ENCODE peak calls at places on chromosomes 5 and 9, in six cellular contexts. P is uterus, O is OCI-LY7, K is ascending aorta, I is CD14-positive monocyte, R is A549. N is an unnamed sample.

GRCh38 chr9:74463825-74464224 is 33.3 kb upstream of the RORB start:
- DNase-seq in P (no peak), I (no peak), R (no peak), O (no peak), K (no peak), N (no peak)

GRCh38 chr5:134436523-134437339 is 25.1 kb upstream of the CDKN2AIPNL start:
- DNase-seq in K (peak), R (peak), P (peak), I (peak), O (peak), N (no peak)

GRCh38 chr5:120535900-120536299 is 71.8 kb downstream of the PRR16 start:
- DNase-seq in O (no peak), R (no peak), K (no peak), P (no peak), I (no peak), N (no peak)

GRCh38 chr9:35406183-35406959 is 83.5 kb upstream of the RUSC2 start:
- DNase-seq in K (no peak), P (peak), I (no peak), O (no peak), R (no peak), N (no peak)

GRCh38 chr5:55903121-55903701 is 52.1 kb downstream of the IL31RA start:
- DNase-seq in I (peak), P (no peak), O (no peak), R (peak), K (no peak), N (no peak)

GRCh38 chr9:118529210-118529609 is 825.0 kb downstream of the TLR4 start:
- DNase-seq in I (no peak), P (no peak), O (no peak), R (no peak), K (no peak), N (no peak)

GRCh38 chr9:138096192-138096845 is 218.7 kb downstream of the CACNA1B start:
- DNase-seq in I (no peak), O (no peak), R (no peak), P (no peak), K (no peak), N (no peak)

GRCh38 chr9:87685431-87685830 is 40.5 kb upstream of the CTSL start:
- DNase-seq in P (no peak), K (no peak), R (no peak), I (no peak), O (no peak), N (no peak)

GRCh38 chr9:4836676-4837075 is 43.9 kb downstream of the RCL1 start:
- DNase-seq in R (no peak), O (no peak), K (no peak), I (no peak), P (no peak), N (no peak)

GRCh38 chr5:171855798-171856772 is 70.5 kb downstream of the SMIM23 start:
- DNase-seq in R (no peak), I (no peak), K (no peak), O (no peak), P (no peak), N (no peak)

GRCh38 chr5:172834570-172835245 is 657 bp downstream of the ERGIC1 start:
- DNase-seq in R (no peak), I (no peak), K (no peak), O (peak), P (no peak), N (no peak)

GRCh38 chr5:177496111-177497010 is 1.0 kb downstream of the PDLIM7 start:
- DNase-seq in K (peak), O (peak), P (peak), I (peak), R (peak), N (peak)

GRCh38 chr5:129664336-129664937 is 83.5 kb upstream of the MINAR2 start:
- DNase-seq in K (no peak), I (no peak), O (peak), P (peak), R (peak), N (no peak)

GRCh38 chr9:127021664-127022337 is 100.6 kb downstream of the ANGPTL2 start:
- DNase-seq in R (no peak), O (no peak), K (peak), P (peak), I (no peak), N (peak)

GRCh38 chr9:96242829-96243228 is 59.1 kb downstream of the HSD17B3 start:
- DNase-seq in P (no peak), O (no peak), K (no peak), I (no peak), R (no peak), N (no peak)

GRCh38 chr5:125198270-125198974 is 452.0 kb upstream of the ZNF608 start:
- DNase-seq in R (no peak), I (no peak), K (no peak), O (peak), P (peak), N (no peak)

GRCh38 chr5:67680109-67680508 is 483.5 kb upstream of the CD180 start:
- DNase-seq in O (no peak), R (no peak), K (no peak), P (no peak), I (no peak), N (no peak)

GRCh38 chr5:141923443-141924313 is at the start of gene DELE1:
- DNase-seq in K (peak), R (peak), P (peak), I (peak), O (peak), N (peak)

GRCh38 chr5:74384851-74385250 is 255.7 kb downstream of the ENC1 start:
- DNase-seq in I (no peak), K (no peak), O (no peak), P (no peak), R (no peak), N (no peak)

GRCh38 chr9:15420796-15421195 is 1.9 kb upstream of the SNAPC3 start:
- DNase-seq in R (no peak), P (no peak), I (no peak), K (no peak), O (no peak), N (no peak)

GRCh38 chr5:72888595-72888994 is 67.2 kb upstream of the FCHO2 start:
- DNase-seq in I (no peak), O (no peak), R (no peak), P (no peak), K (no peak), N (no peak)

GRCh38 chr9:98888794-98889495 is 54.8 kb upstream of the COL15A1 start:
- DNase-seq in O (no peak), K (no peak), P (no peak), I (no peak), R (no peak), N (no peak)

GRCh38 chr5:892390-893136 is at the start of the genes BRD9 and TRIP13:
- DNase-seq in R (peak), I (peak), P (peak), O (peak), K (no peak), N (peak)

DNA sequence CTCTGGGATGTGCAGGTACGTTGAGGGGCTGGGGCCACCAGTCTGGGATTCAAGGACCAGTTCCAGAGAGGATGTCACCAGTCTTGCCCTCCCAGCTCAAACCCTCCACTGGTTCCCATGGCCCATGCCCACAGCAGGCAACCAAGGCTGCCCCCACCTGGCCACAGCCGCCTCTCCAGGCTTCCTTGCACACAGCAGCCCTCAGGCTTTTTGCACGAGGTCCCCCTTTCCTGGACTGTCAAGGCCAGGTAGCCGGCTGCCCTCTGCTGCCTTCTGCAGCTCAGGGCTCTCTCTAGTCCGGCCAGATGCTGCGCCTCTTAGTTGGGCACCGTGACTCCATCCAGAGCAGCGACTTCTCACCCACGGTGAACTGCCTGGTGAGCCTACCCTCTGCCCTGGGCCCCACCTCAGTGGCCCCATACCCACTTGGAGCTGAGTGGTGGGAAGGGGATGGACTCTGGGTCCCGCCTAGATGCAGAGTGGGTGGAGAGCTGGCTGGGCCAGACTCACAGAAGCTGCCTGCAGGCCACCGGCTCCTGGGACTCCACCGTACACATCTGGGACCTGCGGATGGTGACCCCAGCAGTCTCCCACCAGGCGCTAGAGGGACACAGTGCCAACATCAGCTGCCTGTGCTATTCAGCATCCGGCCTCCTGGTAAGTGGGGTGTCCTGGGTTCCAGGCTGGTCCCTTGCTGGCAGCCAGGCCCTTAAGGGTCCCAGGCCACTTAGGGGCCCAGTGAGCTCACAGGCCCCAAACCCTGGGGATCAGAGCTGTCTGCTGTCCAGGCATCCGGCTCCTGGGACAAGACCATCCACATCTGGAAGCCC is 2.9 kb downstream of the WDR38 start:
- DNase-seq in O (peak), I (no peak), K (no peak), P (no peak), R (peak), N (no peak)
- TF ChIP-seq CTCF in O (peak), I (no peak), K (no peak), P (no peak), R (peak), N (peak)

GRCh38 chr5:35436441-35437057 is 181.1 kb upstream of the SPEF2 start:
- DNase-seq in P (no peak), I (no peak), O (peak), R (peak), K (no peak), N (no peak)
- TF ChIP-seq CTCF in P (peak), I (peak), O (peak), R (peak), K (no peak), N (peak)

DNA sequence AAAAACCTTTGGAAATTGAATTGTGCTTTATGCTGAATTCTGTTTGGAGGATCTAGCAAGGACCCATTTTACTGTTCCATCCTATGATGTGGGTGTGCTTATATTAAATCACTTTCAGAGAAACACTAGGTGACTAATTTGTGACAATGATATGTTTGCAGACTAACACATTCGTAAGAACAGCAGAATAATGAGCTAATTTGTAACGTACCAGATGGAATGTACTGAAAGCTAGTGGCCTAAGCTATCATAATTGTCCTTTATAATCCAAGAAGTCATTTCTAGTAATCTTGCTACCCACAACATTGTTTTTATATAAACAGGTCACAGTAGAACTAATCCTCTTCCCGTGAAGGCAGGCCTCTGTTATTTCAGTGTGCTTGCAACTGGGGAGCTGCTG is 292.5 kb downstream of the PDE4D start:
- DNase-seq in O (no peak), K (no peak), R (no peak), P (no peak), I (no peak), N (no peak)
- TF ChIP-seq CTCF in O (no peak), K (no peak), R (no peak), P (no peak), I (no peak), N (no peak)

GRCh38 chr5:2708132-2708531 is 43.3 kb downstream of the IRX2 start:
- DNase-seq in I (no peak), O (no peak), P (no peak), R (no peak), K (no peak), N (no peak)

GRCh38 chr5:2709996-2710689 is 41.3 kb downstream of the IRX2 start:
- DNase-seq in P (no peak), R (no peak), O (no peak), I (no peak), K (no peak), N (no peak)

GRCh38 chr5:2708751-2709150 is 42.7 kb downstream of the IRX2 start:
- DNase-seq in P (no peak), R (no peak), I (no peak), O (no peak), K (no peak), N (no peak)

GRCh38 chr5:2711446-2712425 is 39.7 kb downstream of the IRX2 start:
- DNase-seq in O (no peak), I (no peak), K (no peak), R (no peak), P (no peak), N (no peak)

DNA sequence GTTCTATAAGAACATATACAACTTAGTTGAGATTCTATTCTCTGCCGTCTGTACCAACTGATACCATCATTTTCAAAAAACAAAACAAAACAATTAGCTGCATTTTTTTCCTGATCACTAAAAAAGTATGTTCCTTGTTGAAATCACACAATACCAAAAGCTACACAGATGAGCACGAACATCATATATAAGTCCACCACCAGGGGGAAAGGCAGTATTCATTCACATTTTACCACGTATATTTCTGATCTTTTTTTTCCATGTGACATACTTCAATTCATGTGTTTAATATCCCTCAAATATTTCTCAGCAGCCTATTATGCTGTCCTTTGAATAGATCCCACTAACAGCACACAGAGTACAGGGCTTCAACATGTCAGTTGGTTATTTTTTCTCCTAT is 40.6 kb downstream of the IRX2 start:
- DNase-seq in R (no peak), P (no peak), K (no peak), I (no peak), O (no peak), N (no peak)
- TF ChIP-seq CTCF in R (no peak), P (no peak), K (no peak), I (no peak), O (peak), N (no peak)

GRCh38 chr5:94853122-94853521 is 234.7 kb downstream of the SLF1 start:
- DNase-seq in I (no peak), O (no peak), R (no peak), P (no peak), K (no peak), N (no peak)

GRCh38 chr5:94847726-94848125 is 229.3 kb downstream of the SLF1 start:
- DNase-seq in P (no peak), K (no peak), I (no peak), O (peak), R (no peak), N (no peak)

GRCh38 chr5:94850960-94851359 is 232.5 kb downstream of the SLF1 start:
- DNase-seq in K (no peak), O (no peak), P (no peak), R (no peak), I (no peak), N (no peak)

GRCh38 chr5:94849324-94849723 is 230.9 kb downstream of the SLF1 start:
- DNase-seq in R (no peak), I (no peak), P (no peak), K (no peak), O (no peak), N (no peak)

GRCh38 chr5:94849821-94850736 is 231.6 kb downstream of the SLF1 start:
- DNase-seq in R (peak), O (peak), K (no peak), I (no peak), P (no peak), N (no peak)
- TF ChIP-seq CTCF in R (peak), O (peak), K (no peak), I (peak), P (peak), N (peak)

GRCh38 chr5:11075010-11075860 is 314.2 kb upstream of the DAP start:
- DNase-seq in I (no peak), R (no peak), P (no peak), K (no peak), O (no peak), N (no peak)
- TF ChIP-seq CTCF in I (no peak), R (no peak), P (no peak), K (no peak), O (peak), N (no peak)